ENCODE peak calls at places on chromosomes 4 and X, in four cellular contexts. G is IMR-90, C is mesenchymal stem cell, L is neuronal stem cell. I is an unnamed sample.

GRCh38 chr4:34953145-34953799 is 1291.0 kb downstream of the ARAP2 start:
- DNase-seq in G (no peak), C (no peak), L (no peak), I (peak)

GRCh38 chr4:187141101-187141500 is 417.4 kb upstream of the FAT1 start:
- DNase-seq in G (peak), C (no peak), L (no peak), I (no peak)

GRCh38 chrX:69503835-69504625 is at the start of gene NALF2:
- DNase-seq in G (peak), C (peak), L (peak), I (peak)

GRCh38 chr4:125303058-125303457 is 11.7 kb upstream of the FAT4 start:
- DNase-seq in G (peak), C (peak), L (no peak), I (no peak)

GRCh38 chr4:173211838-173212237 is 43.2 kb downstream of the GALNT7 start:
- DNase-seq in G (peak), C (peak), L (no peak), I (peak)

GRCh38 chr4:82823062-82823461 is 24.5 kb upstream of the SCD5 start:
- DNase-seq in G (peak), C (no peak), L (no peak), I (no peak)

GRCh38 chrX:3651272-3651671 is 62.2 kb downstream of the PRKX start:
- DNase-seq in G (peak), C (peak), L (no peak), I (peak)

GRCh38 chr4:150136481-150136880 is 58.2 kb downstream of the DCLK2 start:
- DNase-seq in G (peak), C (peak), L (no peak), I (no peak)

GRCh38 chr4:102717448-102718092 is 43.2 kb downstream of the MANBA start:
- DNase-seq in G (no peak), C (peak), L (no peak), I (no peak)

GRCh38 chr4:85994576-85994975 is 365.3 kb downstream of the MAPK10 start:
- DNase-seq in G (no peak), C (no peak), L (no peak), I (peak)

GRCh38 chr4:123288309-123289025 is 108.1 kb upstream of the SPRY1 start:
- DNase-seq in G (no peak), C (no peak), L (no peak), I (no peak)

GRCh38 chr4:99790796-99791617 is 25.6 kb upstream of the DAPP1 start:
- DNase-seq in G (no peak), C (no peak), L (no peak), I (no peak)

GRCh38 chr4:13548984-13549546 is 4.8 kb upstream of the NKX3-2 start:
- DNase-seq in G (peak), C (peak), L (peak), I (peak)

GRCh38 chr4:67035501-67035900 is 509.8 kb downstream of the CENPC start:
- DNase-seq in G (no peak), C (peak), L (no peak), I (no peak)

GRCh38 chr4:139768366-139768765 is 102.7 kb downstream of the MGST2 start:
- DNase-seq in G (no peak), C (no peak), L (no peak), I (no peak)

GRCh38 chrX:22033818-22034217 is 1.7 kb downstream of the PHEX start:
- DNase-seq in G (no peak), C (no peak), L (no peak), I (no peak)

GRCh38 chrX:142001934-142002333 is 98.2 kb downstream of the MAGEC1 start:
- DNase-seq in G (no peak), C (no peak), L (no peak), I (no peak)

GRCh38 chrX:46547857-46548256 is 2.6 kb upstream of the ZNF674 start:
- DNase-seq in G (peak), C (peak), L (no peak), I (peak)

GRCh38 chrX:30414144-30414543 is 105.0 kb upstream of the NR0B1 start:
- DNase-seq in G (no peak), C (no peak), L (no peak), I (no peak)

GRCh38 chr4:121823505-121824170 is at the start of gene CCNA2:
- DNase-seq in G (peak), C (peak), L (peak), I (peak)

GRCh38 chrX:149512225-149512885 is 7.2 kb upstream of the IDS start:
- DNase-seq in G (peak), C (peak), L (peak), I (peak)

GRCh38 chrX:51569561-51569960 is 49.2 kb downstream of the CENPVL3 start:
- DNase-seq in G (no peak), C (peak), L (no peak), I (no peak)

GRCh38 chrX:71989768-71990167 is 79.1 kb downstream of the NHSL2 start:
- DNase-seq in G (peak), C (peak), L (no peak), I (no peak)

GRCh38 chr4:185834778-185835177 is 22.8 kb upstream of the SORBS2 start:
- DNase-seq in G (no peak), C (no peak), L (no peak), I (no peak)

GRCh38 chrX:150831863-150832262 is 66.6 kb downstream of the CD99L2 start:
- DNase-seq in G (no peak), C (no peak), L (no peak), I (no peak)

GRCh38 chr4:38226170-38226569 is 266.0 kb downstream of the PTTG2 start:
- DNase-seq in G (no peak), C (no peak), L (no peak), I (no peak)

GRCh38 chr4:108163352-108163751 is 5.4 kb downstream of the LEF1 start:
- DNase-seq in G (no peak), C (no peak), L (no peak), I (no peak)

GRCh38 chrX:131045786-131046185 is 12.4 kb upstream of the ARHGAP36 start:
- DNase-seq in G (no peak), C (no peak), L (no peak), I (no peak)

GRCh38 chr4:180057891-180058643 is 2185.1 kb upstream of the TENM3 start:
- DNase-seq in G (no peak), C (peak), L (peak), I (peak)

GRCh38 chrX:30275498-30275897 is 28.6 kb downstream of the MAGEB1 start:
- DNase-seq in G (peak), C (peak), L (no peak), I (peak)

GRCh38 chr4:150828159-150828558 is 186.9 kb downstream of the LRBA start:
- DNase-seq in G (no peak), C (no peak), L (no peak), I (no peak)

GRCh38 chr4:7942019-7942556 is 2.4 kb upstream of the AFAP1 start:
- DNase-seq in G (no peak), C (no peak), L (no peak), I (no peak)

GRCh38 chr4:7947927-7948326 is 8.3 kb upstream of the AFAP1 start:
- DNase-seq in G (no peak), C (no peak), L (no peak), I (no peak)

GRCh38 chr4:7944568-7945220 is 5.0 kb upstream of the AFAP1 start:
- DNase-seq in G (peak), C (no peak), L (no peak), I (no peak)

GRCh38 chr4:7943211-7943610 is 3.5 kb upstream of the AFAP1 start:
- DNase-seq in G (no peak), C (no peak), L (no peak), I (no peak)

GRCh38 chr4:7945709-7946380 is 6.2 kb upstream of the AFAP1 start:
- DNase-seq in G (no peak), C (no peak), L (no peak), I (no peak)
- H3K4me2 ChIP-seq in G (no peak), C (no peak), L (no peak), I (no peak)

GRCh38 chr4:74098628-74098995 is 383 bp downstream of the CXCL2 start:
- DNase-seq in G (no peak), C (peak), L (no peak), I (no peak)
- H2BK15ac ChIP-seq in G (peak), C (no peak), L (no peak), I (no peak)

GRCh38 chrX:33188881-33189280 is 22.5 kb downstream of the DMD start:
- DNase-seq in G (peak), C (no peak), L (no peak), I (no peak)

GRCh38 chrX:33194876-33195433 is 16.4 kb downstream of the DMD start:
- DNase-seq in G (peak), C (peak), L (no peak), I (peak)

GRCh38 chrX:33194289-33194688 is 17.1 kb downstream of the DMD start:
- DNase-seq in G (no peak), C (no peak), L (no peak), I (no peak)

GRCh38 chrX:33188286-33188685 is 23.1 kb downstream of the DMD start:
- DNase-seq in G (no peak), C (no peak), L (no peak), I (peak)

DNA sequence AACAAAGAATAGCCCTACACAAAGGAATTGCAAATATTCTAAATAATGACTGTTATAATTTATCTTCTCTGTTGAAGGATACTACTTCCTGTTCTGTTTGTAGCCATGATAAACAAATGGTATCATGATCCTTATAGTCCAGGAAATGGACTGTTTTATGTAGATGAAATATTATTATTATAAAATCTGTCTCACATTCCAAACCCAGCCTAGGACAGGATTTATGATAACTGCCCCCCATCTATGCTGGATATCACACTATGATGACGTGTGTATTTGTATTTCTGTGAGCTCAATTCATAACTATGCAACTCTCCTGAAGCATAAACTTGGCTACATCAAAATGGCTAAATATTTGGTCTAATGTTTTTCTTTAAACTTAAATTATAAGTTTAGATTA is 21.3 kb downstream of the DMD start:
- DNase-seq in G (peak), C (no peak), L (no peak), I (no peak)
- H3K4me2 ChIP-seq in G (no peak), C (no peak), L (no peak), I (no peak)

GRCh38 chr4:19693949-19694597 is 557.6 kb upstream of the SLIT2 start:
- DNase-seq in G (no peak), C (no peak), L (no peak), I (peak)
- H2BK15ac ChIP-seq in G (no peak), C (no peak), L (no peak), I (no peak)

GRCh38 chrX:44953734-44954502 is 80.9 kb downstream of the KDM6A start:
- DNase-seq in G (no peak), C (no peak), L (no peak), I (no peak)
- H3K4me2 ChIP-seq in G (no peak), C (no peak), L (no peak), I (no peak)

I was measured in mesendoderm.